ENCODE peak calls at places on chromosomes 3 and 15, in five cellular contexts. K is brain microvascular endothelial cell, E is IMR-90, D is HCT116, N is fibroblast of lung. X is an unnamed sample.

GRCh38 chr3:53166781-53167291 is 5.8 kb downstream of the PRKCD start:
- DNase-seq in D (no peak), E (peak; percentile 64), K (peak; percentile 25), N (peak; percentile 62), X (peak; percentile 11)

GRCh38 chr3:185145511-185145910 is 7.3 kb downstream of the C3orf70 start:
- DNase-seq in K (no peak), N (no peak), D (no peak), E (no peak), X (no peak)

GRCh38 chr15:69810441-69811071 is 287.2 kb downstream of the TLE3 start:
- DNase-seq in E (no peak), N (peak; percentile 32), D (no peak), K (no peak), X (no peak)

GRCh38 chr3:51799879-51800757 is 21.1 kb upstream of the IQCF6 start:
- DNase-seq in K (peak; percentile 74), D (peak; percentile 55), N (peak; percentile 84), E (peak; percentile 82), X (peak; percentile 48)

GRCh38 chr3:167691366-167691765 is 37.6 kb upstream of the WDR49 start:
- DNase-seq in N (no peak), E (no peak), D (no peak), K (no peak), X (no peak)

GRCh38 chr3:13872451-13872850 is 7.4 kb downstream of the WNT7A start:
- DNase-seq in D (no peak), K (no peak), E (no peak), N (no peak), X (no peak)

GRCh38 chr3:37262816-37263393 is 88.5 kb upstream of the LRRFIP2 start:
- DNase-seq in N (no peak), K (peak; percentile 62), E (peak; percentile 45), D (no peak), X (no peak)

GRCh38 chr3:127984241-127984975 is 67.8 kb upstream of the SEC61A1 start:
- DNase-seq in K (no peak), E (peak; percentile 21), D (no peak), N (no peak), X (no peak)

GRCh38 chr15:27465213-27465612 is 494.2 kb downstream of the GABRG3 start:
- DNase-seq in N (no peak), D (no peak), E (no peak), K (no peak), X (no peak)

GRCh38 chr3:49140080-49140479 is 7.2 kb upstream of the LAMB2 start:
- DNase-seq in E (no peak), D (no peak), N (no peak), K (no peak), X (no peak)

GRCh38 chr3:194389269-194389668 is 9.8 kb downstream of the GP5 start:
- DNase-seq in E (no peak), N (no peak), D (no peak), K (no peak), X (no peak)

GRCh38 chr15:38846351-38846750 is 281.7 kb upstream of the RASGRP1 start:
- DNase-seq in D (no peak), E (peak; percentile 55), N (no peak), K (no peak), X (no peak)

GRCh38 chr15:77538793-77539487 is 93.8 kb downstream of the LINGO1 start:
- DNase-seq in N (no peak), E (no peak), K (no peak), D (no peak), X (no peak)

GRCh38 chr3:154122096-154122911 is 1.1 kb downstream of the ARHGEF26 start:
- DNase-seq in N (no peak), D (no peak), E (no peak), K (no peak), X (no peak)

GRCh38 chr3:168216851-168217250 is 121.1 kb upstream of the GOLIM4 start:
- DNase-seq in K (no peak), N (no peak), D (no peak), E (no peak), X (no peak)

GRCh38 chr3:120894285-120894684 is 13.7 kb upstream of the STXBP5L start:
- DNase-seq in E (no peak), K (no peak), D (peak; percentile 19), N (no peak), X (no peak)

DNA sequence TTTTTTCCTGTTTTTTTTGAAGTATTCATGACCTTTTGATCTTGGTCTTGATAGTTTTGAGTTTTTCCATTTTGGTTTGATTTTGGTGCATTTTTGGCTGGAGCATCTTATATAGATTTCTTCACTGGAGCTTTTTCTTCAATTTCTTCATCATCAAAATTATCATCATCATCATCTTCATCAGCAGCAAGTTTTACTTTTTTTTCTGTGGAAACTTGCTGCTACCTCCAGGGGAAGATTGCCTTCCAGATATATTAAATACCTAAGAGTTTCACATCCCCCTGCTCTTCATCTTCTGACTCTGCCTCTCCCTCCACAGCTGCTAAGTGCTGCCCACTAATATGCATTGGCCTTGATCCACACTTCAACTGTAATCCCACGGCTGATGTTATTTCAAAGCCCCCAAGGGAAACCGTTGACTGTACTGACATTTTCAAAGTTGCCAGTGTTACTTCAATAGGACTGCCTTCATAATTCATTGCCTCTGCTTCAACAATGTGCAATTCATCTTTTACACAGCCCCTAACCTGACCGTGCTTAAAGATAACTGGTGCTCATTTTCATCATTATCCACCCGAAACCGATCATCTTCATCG is 151.7 kb downstream of the NR1D2 start:
- DNase-seq in K (no peak), E (no peak), N (no peak), D (no peak), X (no peak)
- H3K4me3 ChIP-seq in K (no peak overlapping the region), E (no peak overlapping the region), N (no peak overlapping the region), D (no peak overlapping the region), X (no peak overlapping the region)

DNA sequence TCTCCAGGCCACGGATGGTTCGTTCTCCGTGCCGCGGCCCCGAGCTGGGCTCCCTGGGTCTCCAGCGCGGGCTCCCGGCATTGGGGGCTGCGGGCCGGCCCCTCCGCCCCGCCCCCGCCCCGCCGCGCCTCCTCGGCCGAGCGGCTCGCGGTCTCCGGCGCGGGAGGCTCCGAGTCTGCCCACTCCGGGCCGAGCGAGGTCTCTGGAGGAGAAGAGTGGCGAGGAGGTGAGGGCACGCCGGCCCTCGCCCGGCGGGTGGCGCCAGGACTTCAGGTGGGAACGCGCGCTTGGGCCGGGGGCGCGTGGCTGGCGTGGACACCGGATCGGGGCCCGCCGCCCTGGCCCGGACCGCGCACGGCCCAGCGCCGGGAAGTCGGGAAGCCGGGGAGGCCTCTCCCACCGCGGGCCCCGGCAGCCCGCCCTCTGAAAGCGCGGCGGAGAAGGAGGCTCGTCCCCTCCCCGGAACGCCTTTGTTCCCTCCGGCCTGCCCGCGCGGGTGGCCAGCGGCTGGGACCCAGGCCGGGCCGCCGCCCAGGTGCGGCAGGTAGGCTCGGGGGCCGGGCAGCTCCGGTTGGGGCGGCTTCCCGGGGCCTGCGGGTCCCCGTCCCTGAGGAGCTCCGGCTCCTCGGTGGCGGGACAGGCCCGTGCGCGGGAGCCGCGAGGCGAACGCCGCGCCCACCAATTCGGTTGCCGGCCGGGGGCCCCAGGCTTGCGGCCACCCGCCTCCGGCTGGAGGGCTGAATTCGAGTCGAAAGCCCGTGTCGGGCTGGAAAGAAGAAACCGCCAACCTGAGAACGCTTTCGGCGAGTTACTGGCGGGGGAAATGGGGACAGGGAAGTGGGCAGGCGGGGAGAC is 1.1 kb downstream of the B3GNT5 start:
- DNase-seq in K (no peak), N (no peak), E (peak; percentile 12), D (no peak), X (no peak)
- TF ChIP-seq CTCF in K (no peak), N (no peak), E (no peak), D (no peak), X (no peak)

DNA sequence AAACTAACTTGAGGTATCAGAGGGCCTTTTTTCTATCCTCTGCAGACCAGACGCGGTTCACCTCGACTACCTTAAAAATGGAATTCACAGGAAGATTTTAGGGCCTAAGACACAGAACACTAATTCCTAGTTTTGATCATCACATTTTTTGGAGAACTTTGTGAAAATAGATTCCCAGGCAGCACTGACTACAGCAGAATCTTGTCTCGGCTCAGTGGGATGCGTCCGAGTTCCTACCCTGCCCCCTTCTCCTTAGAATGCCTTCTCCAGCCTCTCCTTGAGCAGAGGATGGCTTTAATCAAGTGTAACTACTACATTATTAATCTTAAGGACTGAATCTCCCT is 393 bp upstream of the TERC start:
- DNase-seq in E (no peak), K (no peak), D (no peak), N (no peak), X (no peak)
- H3K27ac ChIP-seq in E (peak overlapping the region; percentile 44), K (peak overlapping the region; percentile 5), D (peak overlapping the region; percentile 98), N (peak overlapping the region; percentile 66), X (peak overlapping the region; percentile 33)

GRCh38 chr15:68204776-68205557 is at the start of gene CALML4:
- DNase-seq in N (peak; percentile 55), E (no peak), K (no peak), D (no peak), X (no peak)
- H3K4me3 ChIP-seq in N (no peak within 1 kb of the TSS), E (no peak within 1 kb of the TSS), K (no peak within 1 kb of the TSS), D (no peak within 1 kb of the TSS), X (no peak within 1 kb of the TSS)